ENCODE peak calls at places on chromosome 4, in four cellular contexts. H, X, L and M are unnamed samples. For H3K36me3, the result is how much of the 10 kb centered on the place peaks cover.

GRCh38 chr4:73870260-73870659 is 1.1 kb downstream of the CXCL1 start:
- DNase-seq in L (no peak), X (peak), H (peak), M (no peak)

GRCh38 chr4:33063238-33063637 is 2343.1 kb downstream of the PCDH7 start:
- DNase-seq in X (no peak), L (no peak), H (no peak), M (no peak)

GRCh38 chr4:73985528-73985852 is 2.5 kb downstream of the PPBP start:
- DNase-seq in H (no peak), L (no peak), X (no peak), M (no peak)

GRCh38 chr4:125266901-125267601 is 47.7 kb upstream of the FAT4 start:
- DNase-seq in X (peak), L (no peak), H (no peak), M (no peak)

GRCh38 chr4:1407657-1408333 is 1.6 kb upstream of the NKX1-1 start:
- DNase-seq in L (peak), H (no peak), X (no peak), M (no peak)

GRCh38 chr4:57426779-57427395 is 316.7 kb upstream of the IGFBP7 start:
- DNase-seq in L (peak), H (peak), X (peak), M (peak)

GRCh38 chr4:105894570-105895323 is 524 bp upstream of the NPNT start:
- DNase-seq in H (peak), X (peak), L (peak), M (peak)

GRCh38 chr4:85720736-85721135 is 245.8 kb downstream of the ARHGAP24 start:
- DNase-seq in H (no peak), L (no peak), X (peak), M (no peak)

GRCh38 chr4:33837043-33837442 is 2407.3 kb downstream of the ARAP2 start:
- DNase-seq in H (no peak), L (no peak), X (peak), M (no peak)

GRCh38 chr4:6573986-6574746 is 823 bp upstream of the MAN2B2 start:
- DNase-seq in L (no peak), H (no peak), X (no peak), M (no peak)

GRCh38 chr4:125639182-125639621 is 324.4 kb downstream of the FAT4 start:
- DNase-seq in H (no peak), X (no peak), L (peak), M (peak)

GRCh38 chr4:145507636-145508035 is 26.0 kb downstream of the SMAD1 start:
- DNase-seq in X (peak), H (no peak), L (no peak), M (no peak)

GRCh38 chr4:121164291-121164690 is at the start of gene TNIP3:
- DNase-seq in H (no peak), L (no peak), X (peak), M (no peak)

GRCh38 chr4:41146716-41147506 is 67.4 kb downstream of the APBB2 start:
- DNase-seq in L (no peak), H (no peak), X (no peak), M (no peak)

GRCh38 chr4:59612235-59612634 is 1587.9 kb upstream of the ADGRL3 start:
- DNase-seq in H (no peak), L (no peak), X (peak), M (no peak)

GRCh38 chr4:40826821-40827220 is 77.1 kb downstream of the NSUN7 start:
- DNase-seq in H (no peak), L (no peak), X (no peak), M (peak)

GRCh38 chr4:138834029-138834428 is 181.6 kb upstream of the NOCT start:
- DNase-seq in L (no peak), H (no peak), X (no peak), M (no peak)

GRCh38 chr4:89119166-89119565 is 7.8 kb downstream of the TIGD2 start:
- DNase-seq in X (no peak), H (no peak), L (no peak), M (no peak)

GRCh38 chr4:66565796-66566195 is 895.5 kb upstream of the EPHA5 start:
- DNase-seq in H (no peak), X (no peak), L (no peak), M (no peak)

GRCh38 chr4:120454788-120455187 is 388.1 kb upstream of the MAD2L1 start:
- DNase-seq in H (no peak), L (no peak), X (no peak), M (no peak)

GRCh38 chr4:2044542-2045517 is 14.3 kb upstream of the NAT8L start:
- DNase-seq in L (no peak), X (no peak), H (no peak), M (no peak)

GRCh38 chr4:6779667-6780565 is 2.6 kb upstream of the KIAA0232 start:
- DNase-seq in H (no peak), X (no peak), L (peak), M (no peak)

GRCh38 chr4:121030711-121031110 is 41.6 kb downstream of the NDNF start:
- DNase-seq in X (no peak), H (no peak), L (no peak), M (no peak)

GRCh38 chr4:143025111-143025704 is 159.5 kb upstream of the USP38 start:
- DNase-seq in H (no peak), L (peak), X (peak), M (no peak)

GRCh38 chr4:7904942-7905341 is 34.7 kb downstream of the AFAP1 start:
- DNase-seq in L (no peak), X (peak), H (no peak), M (no peak)

GRCh38 chr4:41571422-41571821 is 33.5 kb downstream of the LIMCH1 start:
- DNase-seq in L (no peak), H (no peak), X (no peak), M (no peak)

GRCh38 chr4:101989551-101989950 is 199.0 kb downstream of the BANK1 start:
- DNase-seq in H (no peak), L (no peak), X (no peak), M (no peak)

GRCh38 chr4:336893-337142 is 796 bp upstream of the ZNF141 start:
- DNase-seq in L (no peak), X (no peak), H (no peak), M (no peak)

GRCh38 chr4:5928241-5928640 is 35.4 kb upstream of the CRMP1 start:
- DNase-seq in X (no peak), H (no peak), L (no peak), M (no peak)

GRCh38 chr4:47270226-47270888 is 193.1 kb downstream of the COMMD8 start:
- DNase-seq in X (no peak), H (no peak), L (no peak), M (no peak)

GRCh38 chr4:78608684-78609083 is 57.1 kb downstream of the ANXA3 start:
- DNase-seq in H (no peak), L (no peak), X (no peak), M (no peak)
- H3K36me3 ChIP-seq in H (under half), L (under half), X (half or more), M (under half)

GRCh38 chr4:38386011-38386551 is 277.9 kb upstream of the KLF3 start:
- DNase-seq in H (no peak), X (no peak), L (no peak), M (no peak)

GRCh38 chr4:38386654-38387188 is 277.3 kb upstream of the KLF3 start:
- DNase-seq in L (no peak), H (no peak), X (no peak), M (peak)

GRCh38 chr4:38385286-38386010 is 278.6 kb upstream of the KLF3 start:
- DNase-seq in L (no peak), H (no peak), X (peak), M (no peak)

GRCh38 chr4:38383646-38384121 is 280.3 kb upstream of the KLF3 start:
- DNase-seq in X (no peak), L (no peak), H (no peak), M (no peak)

DNA sequence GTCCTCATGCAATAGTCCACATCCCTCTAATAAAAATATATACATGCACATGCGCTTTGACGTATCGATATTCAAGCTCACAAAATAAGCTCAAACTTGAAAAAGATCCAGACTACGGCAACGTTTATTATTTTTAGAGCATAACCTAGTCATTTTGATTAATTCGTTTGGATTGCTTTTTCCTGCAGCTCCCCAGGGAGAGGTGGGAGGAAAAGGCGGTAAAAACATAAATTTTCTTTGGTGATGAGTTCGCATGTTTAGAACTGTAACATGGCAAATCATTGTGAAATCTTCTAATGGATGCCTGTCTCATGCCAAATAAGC is 279.1 kb upstream of the KLF3 start:
- DNase-seq in H (no peak), L (no peak), X (no peak), M (no peak)
- H3K4me3 ChIP-seq in H (no peak), L (no peak), X (no peak), M (no peak)

DNA sequence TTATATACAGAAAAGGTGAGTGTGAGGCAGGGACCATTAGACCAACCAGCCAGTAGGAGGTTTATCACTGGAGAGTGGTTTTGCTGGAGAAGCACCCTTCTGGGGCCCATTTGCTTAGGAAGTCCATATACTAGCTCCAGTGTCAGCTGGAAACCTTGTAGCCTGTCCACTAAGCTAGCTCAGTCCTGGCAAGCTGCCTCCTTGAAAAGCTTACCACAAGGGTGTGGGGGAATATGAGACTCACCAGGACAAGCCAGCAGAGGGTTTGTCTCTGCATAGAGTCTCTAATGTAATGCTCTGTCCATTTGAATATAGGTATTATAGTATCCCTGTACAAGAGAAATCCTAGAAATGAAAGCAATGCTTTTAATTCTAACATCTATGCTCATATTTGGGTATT is 86.3 kb downstream of the FBXL5 start:
- DNase-seq in H (no peak), X (no peak), L (no peak), M (no peak)
- H3K36me3 ChIP-seq in H (under half), X (under half), L (under half), M (under half)

GRCh38 chr4:167233523-167234387 is 539 bp downstream of the SPOCK3 start:
- DNase-seq in X (peak), H (no peak), L (peak), M (no peak)
- H3K4me3 ChIP-seq in X (peak), H (no peak), L (peak), M (no peak)

DNA sequence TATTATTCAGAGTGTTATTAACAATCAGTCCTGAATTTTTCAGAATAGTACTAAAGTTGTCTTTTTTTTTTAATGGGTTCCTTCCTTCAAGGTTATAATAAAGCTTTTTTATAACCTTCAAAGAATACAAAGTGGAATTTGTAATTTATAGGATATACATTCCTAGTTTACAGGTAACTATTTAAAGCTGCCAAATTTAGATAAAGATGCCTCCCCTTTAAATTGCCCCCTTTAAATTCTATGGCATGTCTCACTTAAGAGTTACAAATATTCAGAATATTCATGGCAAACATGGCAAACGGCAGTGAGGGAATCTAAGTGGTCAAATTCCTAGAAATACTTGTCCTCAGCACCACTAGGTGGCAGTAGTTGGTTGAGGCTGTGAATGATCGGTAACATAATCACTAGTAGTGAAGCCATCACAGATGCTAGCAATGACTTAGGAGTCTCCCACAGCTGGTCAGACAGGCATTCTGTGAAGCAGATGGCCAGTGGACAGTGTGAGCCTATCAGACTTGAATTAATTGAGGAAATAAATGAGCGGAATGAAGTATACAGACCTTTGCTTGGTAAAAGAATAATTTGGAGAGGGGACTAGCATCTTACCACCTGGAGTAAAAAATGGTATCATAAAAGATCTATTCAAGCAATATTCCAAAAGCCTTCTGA is 86.4 kb downstream of the CBR4 start:
- DNase-seq in H (peak), L (peak), X (peak), M (peak)
- H3K36me3 ChIP-seq in H (half or more), L (under half), X (half or more), M (under half)

DNA sequence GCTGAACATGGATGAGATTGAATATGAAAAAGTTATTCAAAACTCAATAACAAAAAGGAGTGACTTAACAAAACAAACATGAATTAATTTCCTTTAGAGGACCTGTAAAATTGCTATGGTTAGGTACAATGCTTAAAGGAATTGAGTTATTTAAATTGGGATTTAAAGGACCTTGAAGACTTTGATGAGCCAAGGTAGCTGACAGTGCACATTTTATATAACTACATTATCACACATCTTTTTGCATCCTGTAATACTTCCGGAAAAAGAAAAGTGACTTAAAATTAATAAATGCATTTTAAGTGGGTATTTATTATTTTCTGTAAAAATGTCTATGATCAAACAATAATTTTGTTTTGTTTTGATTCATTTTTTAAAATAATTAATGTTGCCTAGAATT is 964.8 kb upstream of the SLIT2 start:
- DNase-seq in H (no peak), X (no peak), L (no peak), M (no peak)
- H3K4me3 ChIP-seq in H (no peak), X (no peak), L (no peak), M (no peak)

DNA sequence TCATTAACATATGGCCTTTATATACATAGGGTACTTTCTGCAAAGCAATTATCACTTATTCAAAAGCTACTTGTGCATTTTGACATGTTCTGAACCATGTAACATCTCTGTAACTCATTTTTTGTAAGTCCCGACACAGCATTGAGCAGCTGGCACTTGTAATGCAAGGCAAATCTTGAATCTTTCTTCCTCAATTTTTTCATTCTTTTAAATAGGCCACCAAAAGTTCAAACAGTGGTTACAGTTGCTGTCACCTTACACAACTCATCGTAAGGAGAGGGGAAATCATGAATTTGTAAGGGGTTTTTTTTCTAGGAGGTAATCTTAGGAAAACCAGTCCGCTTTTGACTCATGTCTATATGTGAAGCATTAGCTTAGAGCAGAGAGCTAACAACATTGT is 124.4 kb downstream of the PDLIM5 start:
- DNase-seq in H (no peak), L (no peak), X (no peak), M (no peak)
- H3K36me3 ChIP-seq in H (under half), L (under half), X (under half), M (under half)